ENCODE peak calls at places on chromosomes 4 and X, in ten cellular contexts. C, Y, K, P, U, V, J, B, A and S are unnamed samples.
A peak's percentile ranks its signal among the peaks of the same experiment; 100 is the strongest.

GRCh38 chr4:2825740-2826139 is 17.9 kb upstream of the ADD1 start:
- DNase-seq in C (no peak), Y (no peak), K (no peak), P (peak; percentile 28), U (no peak), V (no peak), J (no peak), B (peak; percentile 49), A (no peak), S (no peak)

GRCh38 chr4:150126201-150126879 is 48.1 kb downstream of the DCLK2 start:
- DNase-seq in C (no peak), Y (peak; percentile 76), K (no peak), P (no peak), U (peak; percentile 78), V (peak; percentile 29), J (peak; percentile 66), B (no peak), A (no peak), S (peak; percentile 61)

GRCh38 chrX:71532078-71532752 is 689 bp upstream of the OGT start:
- DNase-seq in C (no peak), Y (peak; percentile 74), K (no peak), P (no peak), U (peak; percentile 62), V (peak; percentile 59), J (peak; percentile 53), B (no peak), A (peak; percentile 79), S (peak; percentile 48)

GRCh38 chr4:106371166-106371565 is 2.6 kb upstream of the GIMD1 start:
- DNase-seq in C (no peak), Y (no peak), K (no peak), P (no peak), U (no peak), V (peak; percentile 28), J (no peak), B (no peak), A (no peak), S (peak; percentile 34)

GRCh38 chrX:16589211-16589610 is 60.7 kb upstream of the S100G start:
- DNase-seq in C (no peak), Y (peak; percentile 63), K (no peak), P (no peak), U (peak; percentile 41), V (peak; percentile 18), J (peak; percentile 72), B (no peak), A (no peak), S (peak; percentile 64)

GRCh38 chrX:118254611-118255010 is 91.3 kb upstream of the WDR44 start:
- DNase-seq in C (peak; percentile 31), Y (peak; percentile 18), K (peak; percentile 49), P (peak; percentile 21), U (peak; percentile 56), V (peak; percentile 76), J (peak; percentile 58), B (no peak), A (peak; percentile 12), S (peak; percentile 34)

GRCh38 chr4:7582313-7583096 is 147.8 kb upstream of the PSAPL1 start:
- DNase-seq in C (no peak), Y (no peak), K (no peak), P (no peak), U (no peak), V (no peak), J (no peak), B (no peak), A (no peak), S (no peak)

GRCh38 chr4:177282284-177282683 is 27.4 kb upstream of the NEIL3 start:
- DNase-seq in C (no peak), Y (no peak), K (no peak), P (no peak), U (peak; percentile 41), V (no peak), J (no peak), B (no peak), A (no peak), S (no peak)

GRCh38 chr4:70531981-70532380 is 13.6 kb downstream of the AMTN start:
- DNase-seq in C (no peak), Y (no peak), K (peak; percentile 42), P (no peak), U (no peak), V (no peak), J (no peak), B (no peak), A (no peak), S (no peak)

GRCh38 chr4:156998500-156999174 is 27.0 kb upstream of the PDGFC start:
- DNase-seq in C (no peak), Y (peak; percentile 55), K (no peak), P (no peak), U (no peak), V (no peak), J (peak; percentile 31), B (no peak), A (no peak), S (no peak)

GRCh38 chrX:106933538-106933961 is 13.3 kb downstream of the CLDN2 start:
- DNase-seq in C (no peak), Y (peak; percentile 47), K (peak; percentile 91), P (peak; percentile 44), U (peak; percentile 78), V (no peak), J (no peak), B (peak; percentile 11), A (no peak), S (no peak)

GRCh38 chr4:108901271-108901670 is 138.4 kb upstream of the ETNPPL start:
- DNase-seq in C (no peak), Y (peak; percentile 25), K (no peak), P (no peak), U (no peak), V (no peak), J (no peak), B (no peak), A (no peak), S (no peak)

GRCh38 chrX:71106427-71106826 is at the start of gene CXorf65:
- DNase-seq in C (no peak), Y (no peak), K (no peak), P (no peak), U (no peak), V (no peak), J (no peak), B (no peak), A (no peak), S (no peak)

GRCh38 chr4:159582685-159583084 is 479.8 kb downstream of the RAPGEF2 start:
- DNase-seq in C (no peak), Y (no peak), K (no peak), P (no peak), U (no peak), V (no peak), J (no peak), B (no peak), A (no peak), S (no peak)

GRCh38 chr4:181854142-181854541 is 389.1 kb upstream of the TENM3 start:
- DNase-seq in C (no peak), Y (peak; percentile 16), K (no peak), P (no peak), U (no peak), V (no peak), J (no peak), B (no peak), A (no peak), S (no peak)

GRCh38 chr4:112916868-112917267 is 132.6 kb upstream of the ANK2 start:
- DNase-seq in C (no peak), Y (peak; percentile 76), K (peak; percentile 85), P (no peak), U (peak; percentile 11), V (peak; percentile 49), J (peak; percentile 59), B (no peak), A (no peak), S (peak; percentile 54)

GRCh38 chr4:71237626-71238025 is 101.2 kb upstream of the SLC4A4 start:
- DNase-seq in C (no peak), Y (no peak), K (no peak), P (no peak), U (no peak), V (no peak), J (no peak), B (no peak), A (no peak), S (no peak)

GRCh38 chrX:112866175-112866574 is 25.5 kb upstream of the AMOT start:
- DNase-seq in C (no peak), Y (no peak), K (no peak), P (no peak), U (no peak), V (peak; percentile 13), J (no peak), B (no peak), A (no peak), S (no peak)

GRCh38 chr4:41256740-41257256 is at the start of gene UCHL1:
- DNase-seq in C (peak; percentile 90), Y (peak; percentile 88), K (peak; percentile 98), P (peak; percentile 25), U (peak; percentile 80), V (peak; percentile 93), J (peak; percentile 94), B (peak; percentile 29), A (no peak), S (peak; percentile 79)
- H3K4me3 ChIP-seq in C (peak within 1 kb of the TSS; percentile 99), Y (peak within 1 kb of the TSS; percentile 80), K (peak within 1 kb of the TSS; percentile 92), P (peak within 1 kb of the TSS; percentile 24), U (peak within 1 kb of the TSS; percentile 69), V (peak within 1 kb of the TSS; percentile 84), J (peak within 1 kb of the TSS; percentile 81), B (peak within 1 kb of the TSS; percentile 70), A (no peak within 1 kb of the TSS), S (peak within 1 kb of the TSS; percentile 69)

GRCh38 chr4:95155759-95156451 is 392.9 kb downstream of the UNC5C start:
- DNase-seq in C (no peak), Y (peak; percentile 55), K (peak; percentile 44), P (no peak), U (peak; percentile 39), V (peak; percentile 84), J (peak; percentile 70), B (no peak), A (peak; percentile 59), S (peak; percentile 56)
- H3K4me3 ChIP-seq in C (no peak overlapping the region), Y (no peak overlapping the region), K (no peak overlapping the region), P (no peak overlapping the region), U (no peak overlapping the region), V (peak overlapping the region; percentile 21), J (no peak overlapping the region), B (no peak overlapping the region), A (no peak overlapping the region), S (no peak overlapping the region)

DNA sequence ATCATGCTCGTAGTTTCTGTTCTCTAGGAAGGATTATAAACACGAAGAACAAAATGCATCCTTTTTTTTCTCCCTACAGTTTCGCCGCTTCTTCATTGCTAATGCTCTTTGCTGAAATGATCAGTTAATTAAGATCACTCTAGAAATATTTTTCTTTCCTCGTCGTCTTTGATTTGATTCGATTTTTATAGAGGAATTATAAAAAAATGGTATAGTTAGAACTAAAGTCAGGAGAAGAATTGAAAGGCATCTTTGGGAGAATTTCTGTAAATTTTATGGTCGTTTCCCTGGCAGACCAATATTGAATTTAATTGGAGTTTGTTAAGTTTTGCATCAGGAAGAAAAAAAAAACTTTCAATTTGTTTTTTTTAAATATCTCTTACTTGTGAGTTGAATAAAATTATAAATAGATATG is 1.1 kb upstream of the NKX3-2 start:
- DNase-seq in C (no peak), Y (no peak), K (no peak), P (no peak), U (no peak), V (no peak), J (no peak), B (no peak), A (no peak), S (no peak)
- H3K4me3 ChIP-seq in C (peak overlapping the region; percentile 62), Y (peak overlapping the region; percentile 60), K (no peak overlapping the region), P (no peak overlapping the region), U (peak overlapping the region; percentile 77), V (peak overlapping the region; percentile 86), J (peak overlapping the region; percentile 49), B (peak overlapping the region; percentile 72), A (peak overlapping the region; percentile 27), S (no peak overlapping the region)

DNA sequence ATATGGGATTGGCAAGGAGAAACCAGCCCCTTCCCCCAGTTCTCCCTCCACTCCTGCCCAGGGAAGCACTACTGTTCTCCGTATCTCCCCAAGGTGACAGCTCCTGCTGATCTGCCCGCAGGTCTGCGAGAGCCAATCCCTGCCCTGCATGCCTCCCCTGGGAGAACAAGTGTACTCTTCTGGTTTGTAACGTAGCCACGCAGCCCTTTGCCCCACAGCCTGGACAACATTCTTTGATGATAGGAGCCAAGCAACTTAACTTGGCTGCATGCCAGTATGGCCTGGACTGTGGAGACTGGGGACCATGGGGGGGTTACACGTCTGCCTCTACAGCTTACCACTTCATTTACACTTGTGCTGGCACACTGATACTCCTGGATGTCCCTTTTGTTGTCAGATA is 2.0 kb downstream of the STBD1 start:
- DNase-seq in C (no peak), Y (no peak), K (peak; percentile 48), P (peak; percentile 52), U (no peak), V (no peak), J (no peak), B (peak; percentile 74), A (no peak), S (no peak)
- H3K4me3 ChIP-seq in C (no peak overlapping the region), Y (no peak overlapping the region), K (no peak overlapping the region), P (no peak overlapping the region), U (no peak overlapping the region), V (peak overlapping the region; percentile 97), J (no peak overlapping the region), B (peak overlapping the region; percentile 83), A (no peak overlapping the region), S (no peak overlapping the region)